ENCODE peak calls at places on chromosome 2, in eight cellular contexts. D is CD4-positive, CD25-positive, alpha-beta regulatory T cell; X is heart left ventricle; J is HepG2; Y is cardiac muscle cell; O is adrenal gland; N is H9; G is CD4-positive, alpha-beta T cell. T is an unnamed sample.

GRCh38 chr2:46231721-46232120 is 65.5 kb upstream of the EPAS1 start:
- DNase-seq in D (no peak), X (no peak), J (no peak), Y (no peak), O (no peak), N (no peak), G (no peak), T (no peak)

GRCh38 chr2:234026111-234026510 is 24.4 kb upstream of the SPP2 start:
- DNase-seq in D (no peak), X (no peak), J (no peak), Y (no peak), O (no peak), N (no peak), G (no peak), T (no peak)

GRCh38 chr2:67446504-67446911 is 49.4 kb downstream of the ETAA1 start:
- DNase-seq in D (no peak), X (no peak), J (no peak), Y (peak; percentile 21), O (no peak), N (no peak), G (no peak), T (no peak)

GRCh38 chr2:101704046-101704466 is 6.5 kb downstream of the MAP4K4 start:
- DNase-seq in D (peak; percentile 43), X (peak; percentile 28), J (no peak), Y (peak; percentile 80), O (peak; percentile 7), N (no peak), G (no peak), T (no peak)

GRCh38 chr2:12826781-12827180 is 110.0 kb downstream of the TRIB2 start:
- DNase-seq in D (no peak), X (no peak), J (no peak), Y (no peak), O (no peak), N (no peak), G (no peak), T (no peak)

GRCh38 chr2:238754259-238754658 is 93.6 kb upstream of the TWIST2 start:
- DNase-seq in D (no peak), X (no peak), J (no peak), Y (no peak), O (no peak), N (no peak), G (no peak), T (no peak)

GRCh38 chr2:163610817-163611556 is 124.8 kb downstream of the FIGN start:
- DNase-seq in D (no peak), X (no peak), J (peak; percentile 10), Y (no peak), O (no peak), N (peak; percentile 48), G (no peak), T (no peak)

GRCh38 chr2:107466984-107467383 is 359.7 kb upstream of the RGPD4 start:
- DNase-seq in D (no peak), X (no peak), J (no peak), Y (no peak), O (no peak), N (no peak), G (no peak), T (no peak)

GRCh38 chr2:200442471-200442870 is 67.4 kb downstream of the KCTD18 start:
- DNase-seq in D (no peak), X (no peak), J (no peak), Y (peak; percentile 41), O (no peak), N (no peak), G (no peak), T (no peak)

GRCh38 chr2:603869-604268 is 73.3 kb downstream of the TMEM18 start:
- DNase-seq in D (no peak), X (no peak), J (no peak), Y (no peak), O (no peak), N (peak; percentile 8), G (no peak), T (no peak)

GRCh38 chr2:151395509-151396374 is 14.0 kb upstream of the RIF1 start:
- DNase-seq in D (no peak), X (no peak), J (no peak), Y (no peak), O (no peak), N (no peak), G (no peak), T (no peak)

GRCh38 chr2:174063492-174064092 is 98.4 kb upstream of the SP3 start:
- DNase-seq in D (no peak), X (no peak), J (no peak), Y (peak; percentile 7), O (no peak), N (no peak), G (no peak), T (no peak)

GRCh38 chr2:3288455-3289163 is 89.0 kb downstream of the EIPR1 start:
- DNase-seq in D (no peak), X (no peak), J (no peak), Y (no peak), O (no peak), N (no peak), G (no peak), T (no peak)

GRCh38 chr2:134377730-134378129 is 123.9 kb downstream of the MGAT5 start:
- DNase-seq in D (no peak), X (no peak), J (no peak), Y (no peak), O (peak; percentile 47), N (no peak), G (no peak), T (no peak)

GRCh38 chr2:709138-709779 is 32.1 kb upstream of the TMEM18 start:
- DNase-seq in D (no peak), X (no peak), J (no peak), Y (no peak), O (no peak), N (no peak), G (no peak), T (no peak)

GRCh38 chr2:74566423-74567085 is 12.0 kb downstream of the DOK1 start:
- DNase-seq in D (no peak), X (no peak), J (no peak), Y (peak; percentile 89), O (no peak), N (no peak), G (no peak), T (no peak)

GRCh38 chr2:207224814-207225482 is 59.2 kb upstream of the KLF7 start:
- DNase-seq in D (no peak), X (no peak), J (no peak), Y (no peak), O (no peak), N (no peak), G (no peak), T (no peak)

GRCh38 chr2:71742953-71743601 is 289.7 kb downstream of the DYSF start:
- DNase-seq in D (no peak), X (peak; percentile 68), J (no peak), Y (peak; percentile 94), O (peak; percentile 92), N (no peak), G (no peak), T (no peak)

GRCh38 chr2:131126436-131126835 is 21.3 kb downstream of the PLEKHB2 start:
- DNase-seq in D (no peak), X (no peak), J (no peak), Y (no peak), O (no peak), N (no peak), G (no peak), T (no peak)

GRCh38 chr2:40281021-40281940 is 170.6 kb downstream of the SLC8A1 start:
- DNase-seq in D (no peak), X (peak; percentile 39), J (no peak), Y (peak; percentile 69), O (peak; percentile 26), N (no peak), G (no peak), T (no peak)

GRCh38 chr2:23760746-23761145 is 166.2 kb downstream of the ATAD2B start:
- DNase-seq in D (no peak), X (no peak), J (peak; percentile 7), Y (peak; percentile 78), O (no peak), N (no peak), G (no peak), T (no peak)

GRCh38 chr2:209331291-209331844 is 92.5 kb upstream of the MAP2 start:
- DNase-seq in D (no peak), X (no peak), J (peak; percentile 49), Y (peak; percentile 60), O (no peak), N (no peak), G (no peak), T (no peak)

GRCh38 chr2:150474326-150475074 is 13.0 kb downstream of the RND3 start:
- DNase-seq in D (no peak), X (no peak), J (no peak), Y (no peak), O (no peak), N (no peak), G (no peak), T (no peak)

GRCh38 chr2:144162652-144163051 is 357.3 kb downstream of the ZEB2 start:
- DNase-seq in D (peak; percentile 26), X (no peak), J (peak; percentile 35), Y (no peak), O (peak; percentile 11), N (peak; percentile 53), G (no peak), T (no peak)

DNA sequence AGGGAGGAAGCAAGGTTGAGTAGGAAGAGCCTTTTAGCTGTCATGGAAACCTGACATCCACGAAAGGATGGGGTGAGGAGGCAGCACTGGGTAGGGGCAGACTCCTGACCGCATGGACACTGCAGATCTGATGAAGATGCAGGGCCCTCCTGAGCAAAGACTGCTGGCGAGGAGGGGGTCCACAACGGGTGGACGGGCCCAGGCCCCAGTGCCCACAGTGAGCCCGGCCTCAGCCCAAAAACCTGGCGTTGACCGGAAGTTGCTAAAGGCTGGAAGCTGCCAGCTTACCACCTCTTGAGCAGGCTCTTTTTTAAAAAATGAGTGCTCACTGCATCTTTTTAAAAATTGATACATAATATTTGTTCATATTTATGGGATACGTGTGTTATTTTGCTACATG is 247.3 kb downstream of the SH3BP4 start:
- DNase-seq in D (no peak), X (no peak), J (no peak), Y (no peak), O (no peak), N (no peak), G (no peak), T (no peak)
- H3K27ac ChIP-seq in D (no peak overlapping the region), X (no peak overlapping the region), J (no peak overlapping the region), Y (no peak overlapping the region), O (no peak overlapping the region), N (no peak overlapping the region), G (no peak overlapping the region), T (no peak overlapping the region)

GRCh38 chr2:241768850-241769249 is 7.8 kb upstream of the GAL3ST2 start:
- DNase-seq in D (no peak), X (no peak), J (no peak), Y (no peak), O (no peak), N (no peak), G (no peak), T (no peak)
- H3K27ac ChIP-seq in D (no peak overlapping the region), X (no peak overlapping the region), J (peak overlapping the region; percentile 52), Y (no peak overlapping the region), O (no peak overlapping the region), N (no peak overlapping the region), G (no peak overlapping the region), T (no peak overlapping the region)

GRCh38 chr2:132544045-132544630 is 125.9 kb downstream of the LYPD1 start:
- DNase-seq in D (no peak), X (no peak), J (no peak), Y (no peak), O (no peak), N (no peak), G (no peak), T (no peak)
- H3K27ac ChIP-seq in D (no peak overlapping the region), X (no peak overlapping the region), J (no peak overlapping the region), Y (no peak overlapping the region), O (no peak overlapping the region), N (no peak overlapping the region), G (no peak overlapping the region), T (no peak overlapping the region)

GRCh38 chr2:160956243-160956802 is 203.9 kb upstream of the TANK start:
- DNase-seq in D (no peak), X (no peak), J (no peak), Y (no peak), O (no peak), N (no peak), G (no peak), T (peak; percentile 2)

GRCh38 chr2:160952462-160952861 is 207.8 kb upstream of the TANK start:
- DNase-seq in D (no peak), X (peak; percentile 47), J (no peak), Y (peak; percentile 40), O (peak; percentile 78), N (no peak), G (no peak), T (no peak)
- H3K27ac ChIP-seq in D (no peak overlapping the region), X (no peak overlapping the region), J (no peak overlapping the region), Y (no peak overlapping the region), O (peak overlapping the region; percentile 65), N (no peak overlapping the region), G (no peak overlapping the region), T (no peak overlapping the region)